ENCODE peak calls at places on chromosomes 5 and 9, in five cellular contexts. Z, I, P, K and C are unnamed samples. For H3K9me2, the result is how much of the 10 kb centered on the place peaks cover.

GRCh38 chr9:581673-582497 is 259.6 kb upstream of the DMRT1 start:
- DNase-seq in Z (peak), K (peak), I (no peak), P (peak), C (peak)

GRCh38 chr9:22208846-22209585 is 199.9 kb upstream of the CDKN2B start:
- DNase-seq in Z (no peak), I (peak), P (peak), K (no peak), C (no peak)

GRCh38 chr5:89421035-89421434 is 538.1 kb upstream of the MEF2C start:
- DNase-seq in K (peak), I (peak), P (peak), Z (no peak), C (no peak)

GRCh38 chr9:100083448-100084144 is 15.2 kb downstream of the ERP44 start:
- DNase-seq in P (no peak), I (peak), Z (no peak), K (no peak), C (no peak)

GRCh38 chr5:145010834-145011233 is 824.3 kb downstream of the PRELID2 start:
- DNase-seq in I (no peak), Z (no peak), K (no peak), P (no peak), C (no peak)

GRCh38 chr9:91177661-91178280 is 183.9 kb downstream of the AUH start:
- DNase-seq in Z (no peak), K (no peak), I (peak), P (peak), C (no peak)

GRCh38 chr5:60843693-60844428 is at the start of gene ELOVL7:
- DNase-seq in I (peak), Z (peak), K (peak), P (peak), C (no peak)

GRCh38 chr5:79510638-79511037 is 3.3 kb downstream of the HOMER1 start:
- DNase-seq in P (no peak), I (no peak), Z (no peak), K (no peak), C (no peak)

GRCh38 chr5:82525626-82526025 is 247.5 kb upstream of the RPS23 start:
- DNase-seq in P (no peak), K (no peak), Z (no peak), I (no peak), C (no peak)

GRCh38 chr9:38117646-38118045 is 48.6 kb upstream of the SHB start:
- DNase-seq in K (peak), Z (no peak), P (no peak), I (no peak), C (no peak)

GRCh38 chr5:82347213-82347947 is 69.2 kb upstream of the RPS23 start:
- DNase-seq in K (peak), P (no peak), I (peak), Z (no peak), C (no peak)

GRCh38 chr5:76716456-76717157 is 681 bp downstream of the F2R start:
- DNase-seq in I (peak), K (peak), Z (no peak), P (no peak), C (no peak)

GRCh38 chr9:70510157-70510770 is 95.8 kb upstream of the KLF9 start:
- DNase-seq in Z (peak), I (peak), K (peak), P (no peak), C (peak)

GRCh38 chr9:76646249-76646648 is 118.0 kb upstream of the PCA3 start:
- DNase-seq in I (peak), Z (no peak), P (no peak), K (no peak), C (no peak)

GRCh38 chr5:38607396-38607795 is 51.0 kb upstream of the LIFR start:
- DNase-seq in I (peak), Z (no peak), P (peak), K (peak), C (no peak)

GRCh38 chr9:121884057-121884512 is 209.0 kb downstream of the TTLL11 start:
- DNase-seq in Z (no peak), P (no peak), K (peak), I (no peak), C (no peak)

GRCh38 chr5:9358961-9359686 is 186.8 kb downstream of the SEMA5A start:
- DNase-seq in I (peak), P (peak), Z (no peak), K (no peak), C (no peak)

GRCh38 chr5:68823301-68823700 is 270.5 kb upstream of the SLC30A5 start:
- DNase-seq in Z (no peak), K (no peak), I (peak), P (no peak), C (no peak)

GRCh38 chr9:124239249-124240073 is 18.3 kb upstream of the NEK6 start:
- DNase-seq in P (no peak), I (no peak), K (no peak), Z (no peak), C (no peak)

GRCh38 chr5:153496835-153497234 is 6.4 kb downstream of the GRIA1 start:
- DNase-seq in K (peak), I (peak), P (peak), Z (peak), C (peak)

GRCh38 chr5:31355337-31355736 is 161.9 kb downstream of the CDH6 start:
- DNase-seq in K (no peak), P (no peak), Z (no peak), I (no peak), C (no peak)

GRCh38 chr5:39779836-39780235 is 355.1 kb upstream of the DAB2 start:
- DNase-seq in I (peak), K (no peak), P (no peak), Z (no peak), C (no peak)

GRCh38 chr9:133237271-133237731 is 28.3 kb upstream of the OBP2B start:
- DNase-seq in I (peak), K (no peak), Z (no peak), P (no peak), C (no peak)

GRCh38 chr5:175444060-175444904 is at the start of gene DRD1:
- DNase-seq in K (peak), I (peak), Z (no peak), P (peak), C (peak)

GRCh38 chr5:173829826-173830225 is 58.3 kb upstream of the CPEB4 start:
- DNase-seq in I (peak), Z (no peak), P (peak), K (peak), C (peak)

GRCh38 chr5:160245506-160246100 is 16.3 kb downstream of the FABP6 start:
- DNase-seq in Z (no peak), P (no peak), K (no peak), I (no peak), C (no peak)

GRCh38 chr5:179890751-179891682 is 16.7 kb downstream of the TBC1D9B start:
- DNase-seq in P (no peak), I (no peak), K (no peak), Z (no peak), C (no peak)

GRCh38 chr5:179895861-179896260 is 11.8 kb downstream of the TBC1D9B start:
- DNase-seq in P (no peak), I (no peak), K (no peak), Z (no peak), C (no peak)

GRCh38 chr5:179892255-179892654 is 15.4 kb downstream of the TBC1D9B start:
- DNase-seq in P (no peak), Z (no peak), I (no peak), K (no peak), C (no peak)

GRCh38 chr5:179893076-179893957 is 14.4 kb downstream of the TBC1D9B start:
- DNase-seq in K (no peak), P (no peak), Z (no peak), I (no peak), C (no peak)

DNA sequence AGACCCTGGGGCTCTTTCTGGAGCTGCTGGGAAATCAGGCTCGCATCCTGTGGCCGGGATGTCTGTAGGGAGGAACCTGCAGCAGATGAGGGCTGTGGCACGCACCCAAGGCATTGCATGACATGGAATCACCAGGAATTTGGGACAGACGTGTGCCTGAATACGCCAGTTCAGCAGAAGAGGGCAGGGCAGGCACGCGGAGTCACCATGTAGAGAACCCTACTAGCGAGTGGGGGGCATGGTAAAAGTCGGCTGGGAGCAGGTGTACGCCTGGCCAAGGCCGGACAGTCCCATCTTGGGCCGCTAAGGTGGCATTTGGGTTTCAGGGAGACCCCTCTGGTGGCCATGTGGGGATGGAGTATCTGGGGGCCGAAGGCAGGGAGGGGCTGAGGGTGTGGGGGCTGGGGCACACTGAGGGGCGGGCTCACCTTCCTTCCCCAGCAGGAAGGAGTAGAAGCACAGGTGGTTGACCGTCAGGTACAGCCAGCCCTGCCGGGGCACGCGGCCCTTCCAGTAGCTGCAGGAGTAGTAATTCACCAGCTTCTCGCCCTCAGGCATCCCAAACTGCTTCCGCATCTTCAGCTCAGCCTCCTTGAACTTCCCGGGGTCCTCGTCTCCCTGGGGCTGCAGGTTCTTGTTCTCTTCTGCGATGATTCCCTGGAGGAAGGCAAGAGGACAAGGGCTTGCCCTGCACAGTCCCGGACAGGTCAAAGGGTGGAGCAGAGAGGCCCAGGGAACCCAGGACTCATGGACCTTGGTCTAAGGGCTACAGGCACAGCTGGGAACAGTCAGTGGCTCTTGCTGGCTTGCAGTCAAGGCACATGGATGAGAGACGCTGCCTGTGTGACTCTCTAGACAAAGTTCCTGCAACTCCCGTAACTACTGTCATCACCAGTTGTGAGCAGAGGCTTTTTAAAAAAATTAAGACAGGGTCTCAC is 13.5 kb downstream of the TBC1D9B start:
- DNase-seq in Z (no peak), K (no peak), I (no peak), P (no peak), C (no peak)
- H3K4me2 ChIP-seq in Z (no peak), K (no peak), I (no peak), P (no peak), C (no peak)

GRCh38 chr5:53109436-53110127 is at the start of gene MOCS2:
- DNase-seq in Z (peak), P (peak), I (peak), K (peak), C (peak)
- H3K9me2 ChIP-seq in Z (under half), P (under half), I (under half), K (under half), C (under half)

GRCh38 chr9:134332841-134333233 is 6.6 kb downstream of the RXRA start:
- DNase-seq in P (no peak), Z (no peak), K (no peak), I (no peak), C (no peak)

GRCh38 chr9:134330590-134330989 is 4.3 kb downstream of the RXRA start:
- DNase-seq in K (no peak), Z (no peak), I (no peak), P (no peak), C (no peak)

GRCh38 chr9:134333234-134333873 is 7.1 kb downstream of the RXRA start:
- DNase-seq in I (peak), Z (no peak), K (peak), P (no peak), C (no peak)

GRCh38 chr9:134331186-134332025 is 5.2 kb downstream of the RXRA start:
- DNase-seq in I (no peak), P (no peak), Z (no peak), K (no peak), C (no peak)

DNA sequence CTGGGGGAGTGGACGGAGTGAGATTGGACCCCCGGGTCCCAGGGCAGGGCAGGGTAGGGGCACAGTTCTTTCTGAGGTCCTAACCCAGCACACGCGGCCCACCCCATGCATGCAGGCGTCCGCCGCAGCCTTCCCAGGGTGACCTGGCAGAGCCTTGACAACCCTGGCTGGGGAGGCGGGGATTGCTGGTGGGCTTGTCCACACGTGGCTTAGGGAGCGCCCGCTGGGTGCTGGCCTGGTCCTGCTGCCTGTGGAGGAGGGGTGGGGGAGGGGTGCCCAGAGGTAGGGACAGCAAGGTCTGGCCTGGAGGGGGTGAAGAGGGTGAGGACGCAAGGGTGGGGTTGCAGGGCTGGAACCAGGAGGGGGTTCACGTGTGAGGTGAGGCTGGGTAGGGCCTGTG is 6.0 kb downstream of the RXRA start:
- DNase-seq in P (no peak), K (no peak), Z (no peak), I (no peak), C (no peak)
- H3K27ac ChIP-seq in P (no peak), K (peak), Z (no peak), I (no peak), C (no peak)

GRCh38 chr5:59276277-59276647 is 617.3 kb downstream of the PDE4D start:
- DNase-seq in I (peak), K (no peak), Z (no peak), P (no peak), C (no peak)
- H3K4me2 ChIP-seq in I (peak), K (peak), Z (no peak), P (peak), C (no peak)

GRCh38 chr9:82893549-82893948 is 169.4 kb downstream of the RASEF start:
- DNase-seq in I (no peak), K (no peak), P (no peak), Z (no peak), C (no peak)
- H3K9me2 ChIP-seq in I (under half), K (under half), P (under half), Z (under half), C (under half)

GRCh38 chr5:14235872-14236271 is 92.7 kb downstream of the TRIO start:
- DNase-seq in P (no peak), Z (no peak), I (peak), K (no peak), C (no peak)
- H3K27ac ChIP-seq in P (no peak), Z (no peak), I (peak), K (no peak), C (no peak)

DNA sequence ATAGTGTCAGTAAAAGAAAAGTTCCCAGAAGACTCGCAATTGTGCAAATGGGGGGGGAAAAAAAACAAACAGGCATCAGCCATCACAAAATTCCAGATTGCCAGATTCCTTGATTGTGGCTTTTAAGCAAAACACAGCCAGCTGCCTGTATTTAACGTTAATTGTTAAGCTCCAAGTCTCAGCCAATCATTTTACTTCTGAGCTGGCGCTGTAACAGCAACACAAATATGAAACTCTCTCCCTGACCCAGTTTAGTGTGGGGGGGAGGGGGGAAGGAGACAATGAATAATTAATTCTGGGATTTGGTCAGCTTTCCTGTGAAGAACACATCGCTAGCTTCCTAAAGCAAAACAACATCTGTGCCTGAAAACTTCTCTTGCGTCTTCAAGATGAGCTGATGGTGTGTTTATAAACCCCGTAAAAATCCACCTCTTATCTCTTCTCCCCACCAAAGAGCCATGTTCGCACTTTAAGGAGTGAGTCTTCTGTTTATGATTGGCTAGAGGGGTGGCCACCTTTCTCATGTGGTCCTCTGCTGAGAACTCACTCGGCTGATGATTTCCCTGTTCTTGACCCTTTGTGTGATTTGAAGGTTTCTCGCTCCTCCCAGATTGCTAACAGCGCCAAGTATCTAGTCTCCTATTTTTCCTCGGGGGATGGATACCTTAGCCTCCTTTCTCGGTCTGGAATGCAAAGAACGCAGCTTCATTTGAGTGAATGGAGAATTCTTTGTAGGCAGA is 160.2 kb upstream of the DAPK1 start:
- DNase-seq in Z (no peak), K (peak), P (no peak), I (peak), C (no peak)
- H3K4me2 ChIP-seq in Z (no peak), K (peak), P (no peak), I (peak), C (peak)

DNA sequence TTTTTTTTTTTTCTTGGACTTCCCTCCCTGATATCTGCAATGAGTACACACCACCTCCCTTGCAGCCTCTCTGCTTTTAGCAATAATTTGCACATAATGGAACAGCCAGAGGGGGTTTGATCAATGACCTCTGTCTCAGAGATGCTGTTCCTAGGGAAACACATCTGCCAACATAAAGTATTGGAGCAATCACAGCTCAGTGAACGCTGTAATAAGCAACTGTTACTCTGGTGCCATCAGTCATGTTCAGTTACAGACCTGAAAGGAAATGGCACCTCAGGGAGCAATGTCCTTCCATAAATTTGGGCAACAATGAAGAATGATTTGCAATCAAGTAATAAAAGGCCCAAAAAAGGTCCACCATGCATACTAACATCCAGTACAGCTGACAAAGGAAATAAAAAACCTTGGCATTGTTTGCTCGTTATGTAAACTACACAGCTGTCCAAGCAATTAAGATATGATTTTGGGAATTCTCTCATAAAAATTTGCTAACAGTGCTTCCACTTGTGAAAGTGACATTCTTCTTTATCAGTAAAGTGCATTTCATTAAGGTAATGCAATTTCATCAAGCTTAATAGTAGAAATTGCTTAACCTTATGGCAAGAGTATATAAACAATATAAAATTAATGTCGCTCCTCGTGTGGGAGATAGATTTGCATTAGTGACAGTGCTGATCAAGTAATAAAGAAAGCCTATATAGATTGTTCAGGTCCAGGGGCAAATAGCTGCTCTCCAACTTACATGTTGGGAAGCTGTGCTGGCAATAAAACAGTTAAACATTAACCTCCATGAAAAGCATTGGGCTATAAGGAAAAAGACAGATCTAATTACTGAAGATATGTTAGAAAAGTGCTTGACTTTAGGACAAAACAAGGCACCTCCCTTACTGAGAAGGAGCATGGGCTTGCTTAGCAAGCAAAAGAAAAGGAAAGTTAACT is 167.7 kb downstream of the RASEF start:
- DNase-seq in P (no peak), K (peak), Z (no peak), I (no peak), C (no peak)
- H3K9me2 ChIP-seq in P (under half), K (under half), Z (under half), I (under half), C (under half)

GRCh38 chr5:132497488-132497997 is 7.0 kb upstream of the IRF1 start:
- DNase-seq in Z (no peak), P (peak), I (peak), K (peak), C (peak)
- H3K27ac ChIP-seq in Z (peak), P (peak), I (peak), K (peak), C (no peak)